ENCODE peak calls at places on chromosomes 5 and 9, in eight cellular contexts. Z is hepatocyte, M is D721Med, R is body of pancreas, W is T-helper 2 cell, L is endodermal cell, E is non-pigmented ciliary epithelial cell, T is cardiac septum. K is an unnamed sample.

GRCh38 chr5:82794876-82795275 is 282.3 kb downstream of the TMEM167A start:
- DNase-seq in Z (no peak), M (no peak), R (no peak), W (no peak), L (no peak), E (no peak), T (no peak), K (no peak)

GRCh38 chr5:87069974-87070608 is 197.6 kb upstream of the RASA1 start:
- DNase-seq in Z (peak; percentile 46), M (no peak), R (no peak), W (no peak), L (peak; percentile 51), E (peak; percentile 50), T (no peak), K (peak; percentile 27)

GRCh38 chr5:14721990-14722656 is 57.6 kb downstream of the OTULIN start:
- DNase-seq in Z (no peak), M (no peak), R (no peak), W (no peak), L (no peak), E (no peak), T (no peak), K (no peak)

GRCh38 chr5:95711501-95712346 is 19.4 kb upstream of the RHOBTB3 start:
- DNase-seq in Z (no peak), M (no peak), R (no peak), W (no peak), L (peak; percentile 90), E (no peak), T (no peak), K (no peak)

GRCh38 chr5:114243281-114243982 is 118.4 kb upstream of the KCNN2 start:
- DNase-seq in Z (no peak), M (no peak), R (no peak), W (no peak), L (no peak), E (peak; percentile 60), T (no peak), K (no peak)

GRCh38 chr5:122415481-122416120 is 103.6 kb downstream of the SNCAIP start:
- DNase-seq in Z (peak; percentile 85), M (peak; percentile 19), R (peak; percentile 41), W (no peak), L (peak; percentile 87), E (peak; percentile 20), T (no peak), K (peak; percentile 93)

GRCh38 chr9:107940622-107941021 is 451.1 kb upstream of the KLF4 start:
- DNase-seq in Z (no peak), M (no peak), R (no peak), W (no peak), L (no peak), E (no peak), T (no peak), K (no peak)

GRCh38 chr9:108476574-108476973 is 379.2 kb downstream of the ACTL7B start:
- DNase-seq in Z (no peak), M (no peak), R (no peak), W (no peak), L (no peak), E (no peak), T (no peak), K (no peak)

GRCh38 chr9:92295827-92296258 is 2.3 kb upstream of the IARS1 start:
- DNase-seq in Z (peak; percentile 28), M (no peak), R (no peak), W (no peak), L (peak; percentile 50), E (no peak), T (no peak), K (no peak)

GRCh38 chr9:86185872-86186271 is 73.6 kb downstream of the C9orf153 start:
- DNase-seq in Z (no peak), M (no peak), R (no peak), W (no peak), L (no peak), E (no peak), T (no peak), K (no peak)

GRCh38 chr5:119808474-119808873 is 179.1 kb downstream of the FAM170A start:
- DNase-seq in Z (no peak), M (no peak), R (no peak), W (no peak), L (no peak), E (no peak), T (no peak), K (no peak)

GRCh38 chr5:124103671-124104070 is 591.7 kb downstream of the CSNK1G3 start:
- DNase-seq in Z (no peak), M (no peak), R (no peak), W (no peak), L (no peak), E (no peak), T (no peak), K (peak; percentile 15)

GRCh38 chr9:88198346-88198807 is 60.1 kb upstream of the SPATA31C2 start:
- DNase-seq in Z (peak; percentile 29), M (no peak), R (peak; percentile 20), W (no peak), L (no peak), E (no peak), T (no peak), K (peak; percentile 37)

GRCh38 chr9:68780735-68781134 is 75.7 kb downstream of the PIP5K1B start:
- DNase-seq in Z (peak; percentile 35), M (no peak), R (no peak), W (no peak), L (no peak), E (no peak), T (no peak), K (peak; percentile 45)

GRCh38 chr9:88953401-88954029 is 37.8 kb upstream of the S1PR3 start:
- DNase-seq in Z (no peak), M (no peak), R (no peak), W (no peak), L (no peak), E (no peak), T (no peak), K (no peak)

GRCh38 chr9:79693750-79694149 is 122.0 kb downstream of the TLE4 start:
- DNase-seq in Z (no peak), M (no peak), R (no peak), W (no peak), L (no peak), E (no peak), T (no peak), K (no peak)

GRCh38 chr5:33313150-33313549 is 127.6 kb upstream of the TARS1 start:
- DNase-seq in Z (peak; percentile 41), M (no peak), R (no peak), W (no peak), L (no peak), E (peak; percentile 88), T (no peak), K (no peak)

GRCh38 chr5:143761663-143762062 is 50.3 kb upstream of the HMHB1 start:
- DNase-seq in Z (no peak), M (no peak), R (no peak), W (no peak), L (no peak), E (no peak), T (no peak), K (no peak)

GRCh38 chr9:108184941-108185340 is 670.8 kb downstream of the ACTL7B start:
- DNase-seq in Z (peak; percentile 73), M (no peak), R (no peak), W (no peak), L (no peak), E (peak; percentile 22), T (no peak), K (no peak)

K was measured in left kidney.